ENCODE peak calls at places on chromosome 22, in nine cellular contexts. D is colonic mucosa; S is effector CD4-positive, alpha-beta T cell; Q is dermis blood vessel endothelial cell; X is activated naive CD8-positive, alpha-beta T cell treated with anti-CD3 and anti-CD28 coated beads, Interleukin-2, amount 50 U/mL, for 24 hours; C is brain pericyte; L is LHCN-M2; G is occipital lobe; B is NCI-H1417. A is an unnamed sample.
A peak's percentile ranks its signal among the peaks of the same experiment; 100 is the strongest.

GRCh38 chr22:37282385-37282677 is at the start of gene CYTH4:
- DNase-seq in S (peak; percentile 68), B (no peak), X (peak; percentile 83), D (peak; percentile 55), C (no peak), Q (peak; percentile 60), L (no peak), G (no peak), A (no peak)

GRCh38 chr22:24566899-24567511 is 11.2 kb downstream of the SNRPD3 start:
- DNase-seq in Q (no peak), B (peak; percentile 48), C (no peak), L (no peak), X (no peak), D (no peak), S (no peak), G (no peak), A (no peak)

GRCh38 chr22:42874010-42874409 is 16.9 kb upstream of the ARFGAP3 start:
- DNase-seq in Q (no peak), D (no peak), L (no peak), S (no peak), B (no peak), G (no peak), X (no peak), C (no peak), A (no peak)

GRCh38 chr22:39528080-39528661 is 4.4 kb downstream of the RPS19BP1 start:
- DNase-seq in D (no peak), Q (no peak), C (no peak), L (no peak), X (no peak), S (no peak), B (no peak), G (no peak), A (no peak)

GRCh38 chr22:37371911-37372310 is 55.4 kb downstream of the ELFN2 start:
- DNase-seq in Q (no peak), S (no peak), X (no peak), D (no peak), C (no peak), L (no peak), B (no peak), G (no peak), A (no peak)

GRCh38 chr22:43270314-43270908 is 72.8 kb downstream of the SCUBE1 start:
- DNase-seq in D (no peak), L (no peak), C (no peak), S (no peak), G (no peak), Q (peak; percentile 43), B (no peak), X (no peak), A (peak; percentile 33)

GRCh38 chr22:23035557-23036277 is 34.6 kb upstream of the GNAZ start:
- DNase-seq in C (no peak), G (no peak), B (no peak), S (no peak), X (peak; percentile 28), Q (no peak), L (no peak), D (no peak), A (no peak)

GRCh38 chr22:44755000-44755399 is 2.6 kb downstream of the ARHGAP8 start:
- DNase-seq in B (no peak), D (peak; percentile 51), G (no peak), C (no peak), X (no peak), S (no peak), Q (no peak), L (no peak), A (no peak)

GRCh38 chr22:40058265-40058664 is 63.5 kb downstream of the FAM83F start:
- DNase-seq in L (no peak), D (no peak), C (no peak), B (no peak), S (no peak), G (no peak), Q (peak; percentile 64), X (peak; percentile 56), A (peak; percentile 33)

GRCh38 chr22:23183107-23183698 is 2.9 kb downstream of the BCR start:
- DNase-seq in Q (peak; percentile 76), G (peak; percentile 58), D (peak; percentile 62), X (no peak), B (peak; percentile 70), C (no peak), L (peak; percentile 91), S (no peak), A (peak; percentile 68)